ENCODE peak calls at places on chromosome 22, in eight cellular contexts. K, Z, Q, E, B, N, R and J are unnamed samples.

GRCh38 chr22:33984741-33985287 is 64.5 kb upstream of the LARGE1 start:
- DNase-seq in K (no peak), Z (no peak), Q (no peak), E (no peak), B (no peak), N (no peak), R (no peak), J (no peak)

GRCh38 chr22:42439821-42440674 is 7.8 kb upstream of the NFAM1 start:
- DNase-seq in K (peak), Z (no peak), Q (peak), E (no peak), B (no peak), N (no peak), R (no peak), J (peak)

GRCh38 chr22:39414886-39415285 is 15.3 kb downstream of the TAB1 start:
- DNase-seq in K (no peak), Z (no peak), Q (no peak), E (no peak), B (no peak), N (no peak), R (no peak), J (no peak)

GRCh38 chr22:38308791-38309498 is 8.3 kb downstream of the CSNK1E start:
- DNase-seq in K (no peak), Z (no peak), Q (no peak), E (no peak), B (no peak), N (no peak), R (no peak), J (no peak)

GRCh38 chr22:42177891-42178336 is 47.3 kb upstream of the CYP2D6 start:
- DNase-seq in K (no peak), Z (no peak), Q (no peak), E (no peak), B (no peak), N (no peak), R (no peak), J (no peak)

GRCh38 chr22:46052801-46053562 is 76.0 kb upstream of the WNT7B start:
- DNase-seq in K (no peak), Z (peak), Q (peak), E (peak), B (no peak), N (no peak), R (no peak), J (no peak)

GRCh38 chr22:23404689-23405365 is 175.3 kb downstream of the IGLL1 start:
- DNase-seq in K (peak), Z (no peak), Q (no peak), E (no peak), B (no peak), N (no peak), R (no peak), J (no peak)

GRCh38 chr22:22400964-22401363 is 107.6 kb downstream of the ZNF280B start:
- DNase-seq in K (no peak), Z (no peak), Q (no peak), E (no peak), B (no peak), N (no peak), R (no peak), J (no peak)

GRCh38 chr22:35892192-35892591 is 136.4 kb downstream of the RBFOX2 start:
- DNase-seq in K (peak), Z (no peak), Q (no peak), E (peak), B (no peak), N (peak), R (no peak), J (no peak)